ENCODE peak calls at places on chromosome 9, in five cellular contexts. P is mucosa of descending colon, U is fibroblast of lung, Q is RWPE2, N is pancreas. V is an unnamed sample. For H3K9me3, the result is how much of the 10 kb centered on the place peaks cover.

GRCh38 chr9:36995927-36996471 is 38.1 kb downstream of the PAX5 start:
- DNase-seq in Q (no peak), P (peak), U (peak), N (peak), V (peak)

GRCh38 chr9:34089311-34089710 is 37.2 kb downstream of the DCAF12 start:
- DNase-seq in P (no peak), N (no peak), Q (no peak), U (no peak), V (peak)

GRCh38 chr9:3896576-3896975 is 370.8 kb upstream of the RFX3 start:
- DNase-seq in Q (no peak), N (no peak), P (no peak), U (no peak), V (no peak)

GRCh38 chr9:123568691-123569342 is 212.8 kb downstream of the CRB2 start:
- DNase-seq in N (no peak), U (peak), Q (no peak), P (no peak), V (no peak)

GRCh38 chr9:88577736-88578485 is 42.9 kb downstream of the NXNL2 start:
- DNase-seq in Q (no peak), P (no peak), N (no peak), U (no peak), V (no peak)

GRCh38 chr9:124795881-124796415 is 19.0 kb downstream of the OLFML2A start:
- DNase-seq in U (no peak), P (no peak), Q (no peak), N (no peak), V (no peak)

GRCh38 chr9:95133351-95133724 is 184.2 kb downstream of the FANCC start:
- DNase-seq in N (no peak), P (no peak), Q (no peak), U (no peak), V (no peak)

GRCh38 chr9:107422189-107422802 is 67.3 kb downstream of the KLF4 start:
- DNase-seq in U (peak), Q (no peak), N (peak), P (peak), V (peak)

GRCh38 chr9:2291980-2292704 is 277.0 kb downstream of the SMARCA2 start:
- DNase-seq in Q (no peak), N (no peak), P (no peak), U (peak), V (no peak)

GRCh38 chr9:136621734-136622093 is 41.0 kb upstream of the EGFL7 start:
- DNase-seq in U (no peak), Q (no peak), N (peak), P (no peak), V (no peak)

GRCh38 chr9:13857521-13857920 is 456.4 kb downstream of the NFIB start:
- DNase-seq in U (peak), P (no peak), Q (no peak), N (no peak), V (no peak)

GRCh38 chr9:77011973-77012817 is 7.3 kb upstream of the FOXB2 start:
- DNase-seq in N (peak), Q (no peak), P (peak), U (peak), V (peak)

GRCh38 chr9:82082563-82082962 is 94.0 kb downstream of the SPATA31D1 start:
- DNase-seq in P (no peak), N (no peak), U (no peak), Q (no peak), V (no peak)

GRCh38 chr9:38380230-38380871 is 12.2 kb upstream of the ALDH1B1 start:
- DNase-seq in N (no peak), P (no peak), U (no peak), Q (no peak), V (no peak)

GRCh38 chr9:135663857-135664256 is 748 bp downstream of the LCN9 start:
- DNase-seq in P (no peak), N (no peak), U (no peak), Q (no peak), V (peak)

GRCh38 chr9:77779010-77779409 is 130.9 kb upstream of the GNA14 start:
- DNase-seq in Q (no peak), N (no peak), U (no peak), P (no peak), V (no peak)

GRCh38 chr9:108709126-108709525 is 146.7 kb downstream of the ACTL7B start:
- DNase-seq in P (no peak), Q (no peak), U (no peak), N (no peak), V (no peak)

GRCh38 chr9:92804727-92805126 is 40.1 kb upstream of the BICD2 start:
- DNase-seq in Q (no peak), N (no peak), P (no peak), U (no peak), V (no peak)

GRCh38 chr9:35104586-35104985 is 1.7 kb upstream of the STOML2 start:
- DNase-seq in N (no peak), U (no peak), P (no peak), Q (no peak), V (no peak)

GRCh38 chr9:114272739-114273431 is 50.0 kb upstream of the ORM1 start:
- DNase-seq in N (no peak), Q (peak), P (no peak), U (no peak), V (peak)

GRCh38 chr9:75083188-75083976 is 4.6 kb downstream of the NMRK1 start:
- DNase-seq in N (peak), P (peak), Q (no peak), U (no peak), V (no peak)

GRCh38 chr9:31733166-31733565 is 651.3 kb upstream of the ACO1 start:
- DNase-seq in U (no peak), P (no peak), N (no peak), Q (no peak), V (no peak)

GRCh38 chr9:134656334-134657034 is 14.9 kb downstream of the COL5A1 start:
- DNase-seq in U (no peak), N (no peak), Q (no peak), P (peak), V (peak)

GRCh38 chr9:82419827-82420486 is 431.4 kb downstream of the SPATA31D1 start:
- DNase-seq in Q (no peak), N (no peak), U (no peak), P (no peak), V (no peak)

GRCh38 chr9:32783168-32783891 is at the start of gene TMEM215:
- DNase-seq in U (no peak), Q (no peak), P (no peak), N (peak), V (peak)

GRCh38 chr9:21060919-21061561 is 16.7 kb downstream of the IFNB1 start:
- DNase-seq in N (no peak), U (peak), Q (no peak), P (no peak), V (no peak)

GRCh38 chr9:126763130-126763764 is 41.6 kb upstream of the ZBTB43 start:
- DNase-seq in P (no peak), U (no peak), N (no peak), Q (no peak), V (no peak)

GRCh38 chr9:91001146-91001611 is 199.6 kb downstream of the SYK start:
- DNase-seq in N (no peak), U (peak), P (no peak), Q (peak), V (no peak)

GRCh38 chr9:111527347-111527746 is 2.4 kb downstream of the ZNF483 start:
- DNase-seq in U (no peak), P (no peak), Q (no peak), N (no peak), V (no peak)

GRCh38 chr9:93028448-93029006 is 30.0 kb upstream of the SUSD3 start:
- DNase-seq in N (no peak), P (no peak), Q (no peak), U (no peak), V (no peak)

GRCh38 chr9:72476617-72477375 is 44.6 kb upstream of the TMC1 start:
- DNase-seq in U (peak), P (no peak), N (peak), Q (peak), V (no peak)

GRCh38 chr9:8677725-8678124 is 878.1 kb upstream of the DMAC1 start:
- DNase-seq in P (no peak), Q (no peak), N (no peak), U (no peak), V (no peak)

GRCh38 chr9:136625101-136626065 is 37.3 kb upstream of the EGFL7 start:
- DNase-seq in Q (no peak), N (peak), P (peak), U (peak), V (peak)

GRCh38 chr9:13358128-13358527 is 78.6 kb upstream of the MPDZ start:
- DNase-seq in Q (no peak), N (no peak), P (no peak), U (peak), V (no peak)

GRCh38 chr9:90981726-90982125 is 180.1 kb downstream of the SYK start:
- DNase-seq in N (no peak), U (no peak), P (no peak), Q (no peak), V (no peak)

GRCh38 chr9:93588641-93589609 is 12.5 kb downstream of the PHF2 start:
- DNase-seq in Q (no peak), U (no peak), P (no peak), N (no peak), V (no peak)

GRCh38 chr9:108244676-108245075 is 611.1 kb downstream of the ACTL7B start:
- DNase-seq in P (no peak), Q (no peak), N (no peak), U (no peak), V (no peak)

GRCh38 chr9:81559741-81560140 is 129.6 kb downstream of the TLE1 start:
- DNase-seq in N (no peak), U (peak), Q (no peak), P (no peak), V (no peak)

GRCh38 chr9:89367726-89368437 is 49.6 kb downstream of the SECISBP2 start:
- DNase-seq in U (no peak), Q (peak), P (no peak), N (peak), V (no peak)

GRCh38 chr9:125829743-125830142 is 82.6 kb downstream of the PBX3 start:
- DNase-seq in P (no peak), U (peak), Q (no peak), N (no peak), V (peak)

GRCh38 chr9:15438891-15439290 is 16.2 kb downstream of the SNAPC3 start:
- DNase-seq in N (no peak), P (no peak), Q (no peak), U (no peak), V (no peak)

GRCh38 chr9:15444141-15444540 is 21.5 kb downstream of the SNAPC3 start:
- DNase-seq in U (no peak), N (no peak), P (no peak), Q (no peak), V (no peak)
- H3K9me3 ChIP-seq in U (under half), N (under half), P (under half), Q (under half), V (under half)

GRCh38 chr9:129162901-129163670 is 15.0 kb downstream of the IER5L start:
- DNase-seq in P (no peak), N (no peak), U (peak), Q (no peak), V (no peak)

GRCh38 chr9:129162497-129162896 is 15.6 kb downstream of the IER5L start:
- DNase-seq in Q (no peak), U (no peak), N (no peak), P (no peak), V (no peak)

GRCh38 chr9:129163753-129164152 is 14.3 kb downstream of the IER5L start:
- DNase-seq in Q (no peak), U (no peak), P (no peak), N (no peak), V (no peak)

GRCh38 chr9:129161534-129161837 is 16.6 kb downstream of the IER5L start:
- DNase-seq in P (no peak), N (no peak), U (no peak), Q (no peak), V (no peak)

GRCh38 chr9:129160712-129161533 is 17.1 kb downstream of the IER5L start:
- DNase-seq in Q (no peak), U (peak), P (no peak), N (no peak), V (no peak)
- H3K9me3 ChIP-seq in Q (under half), U (under half), P (under half), N (under half), V (under half)

DNA sequence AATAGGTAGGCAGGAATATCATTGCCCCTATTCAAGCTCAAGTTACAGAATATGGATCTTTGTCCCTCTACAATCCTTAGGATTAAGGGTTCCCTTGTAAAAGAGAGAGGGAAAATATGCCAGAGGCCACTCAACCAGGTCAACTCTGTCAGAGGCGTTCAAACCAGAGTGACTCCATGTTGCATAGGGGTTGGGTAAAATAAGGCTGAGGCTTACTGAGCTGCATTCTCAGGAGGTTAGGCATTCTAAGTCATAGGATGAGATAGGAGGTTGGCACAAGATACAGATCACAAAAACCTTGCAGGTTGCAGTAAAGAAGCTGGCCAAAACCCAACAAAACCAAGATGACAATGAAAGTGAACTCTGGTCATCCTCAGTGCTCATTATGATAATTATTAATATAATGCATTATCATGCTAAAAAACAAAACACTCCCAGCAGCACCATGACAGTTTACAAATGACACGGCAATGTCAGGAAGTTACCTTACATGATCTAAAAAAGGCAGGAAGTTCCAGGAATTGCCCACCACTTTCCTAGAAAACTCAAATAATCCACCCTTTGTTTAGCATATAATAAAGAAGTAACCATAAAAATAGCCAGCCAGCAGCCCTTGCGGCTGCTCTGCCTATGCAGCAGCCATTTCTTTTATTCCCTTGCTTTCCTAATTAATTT is 64.8 kb downstream of the ERP44 start:
- DNase-seq in U (no peak), P (no peak), Q (no peak), N (no peak), V (no peak)
- H3K9me3 ChIP-seq in U (under half), P (under half), Q (under half), N (under half), V (under half)

DNA sequence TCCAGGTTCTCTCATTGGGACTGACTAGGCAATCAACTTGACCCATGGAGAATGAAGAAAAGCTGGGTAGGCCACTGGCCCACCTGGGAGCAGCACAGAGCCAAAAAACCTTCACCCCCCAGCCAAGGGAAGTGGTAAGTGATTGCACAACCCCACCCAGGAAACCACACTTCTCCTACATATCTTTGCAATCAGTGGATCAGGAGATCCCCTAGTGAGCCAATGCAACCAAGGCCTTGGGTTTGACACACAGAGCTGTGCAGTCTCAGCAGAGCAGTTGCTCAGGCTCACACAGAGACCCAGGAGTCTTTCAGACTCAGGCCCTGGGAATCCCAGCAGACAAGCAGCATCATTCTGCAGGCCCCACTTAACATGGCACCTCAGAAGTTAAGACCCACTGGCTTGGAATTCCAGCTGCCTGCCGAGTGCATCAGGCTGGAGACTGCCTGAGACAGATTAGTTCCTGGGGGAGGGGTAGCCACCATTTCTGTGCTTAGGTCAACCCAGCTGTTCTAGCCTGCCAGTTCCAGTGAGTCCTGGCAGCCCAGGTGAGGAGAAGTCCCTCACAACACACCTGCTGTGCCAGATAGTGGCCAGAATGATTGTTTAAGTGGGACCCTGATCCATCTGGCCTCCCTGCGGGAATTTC is 136.4 kb downstream of the SAXO1 start:
- DNase-seq in P (no peak), N (no peak), Q (no peak), U (no peak), V (no peak)
- H3K9me3 ChIP-seq in P (under half), N (under half), Q (under half), U (under half), V (under half)

GRCh38 chr9:84849049-84849448 is 179.5 kb downstream of the NTRK2 start:
- DNase-seq in U (no peak), Q (no peak), P (no peak), N (no peak), V (no peak)

GRCh38 chr9:84850830-84851372 is 181.4 kb downstream of the NTRK2 start:
- DNase-seq in Q (no peak), P (no peak), U (no peak), N (no peak), V (no peak)

GRCh38 chr9:84845956-84846355 is 176.4 kb downstream of the NTRK2 start:
- DNase-seq in Q (no peak), P (no peak), N (no peak), U (no peak), V (no peak)

GRCh38 chr9:84843175-84843824 is 173.8 kb downstream of the NTRK2 start:
- DNase-seq in N (no peak), U (no peak), P (peak), Q (no peak), V (no peak)

DNA sequence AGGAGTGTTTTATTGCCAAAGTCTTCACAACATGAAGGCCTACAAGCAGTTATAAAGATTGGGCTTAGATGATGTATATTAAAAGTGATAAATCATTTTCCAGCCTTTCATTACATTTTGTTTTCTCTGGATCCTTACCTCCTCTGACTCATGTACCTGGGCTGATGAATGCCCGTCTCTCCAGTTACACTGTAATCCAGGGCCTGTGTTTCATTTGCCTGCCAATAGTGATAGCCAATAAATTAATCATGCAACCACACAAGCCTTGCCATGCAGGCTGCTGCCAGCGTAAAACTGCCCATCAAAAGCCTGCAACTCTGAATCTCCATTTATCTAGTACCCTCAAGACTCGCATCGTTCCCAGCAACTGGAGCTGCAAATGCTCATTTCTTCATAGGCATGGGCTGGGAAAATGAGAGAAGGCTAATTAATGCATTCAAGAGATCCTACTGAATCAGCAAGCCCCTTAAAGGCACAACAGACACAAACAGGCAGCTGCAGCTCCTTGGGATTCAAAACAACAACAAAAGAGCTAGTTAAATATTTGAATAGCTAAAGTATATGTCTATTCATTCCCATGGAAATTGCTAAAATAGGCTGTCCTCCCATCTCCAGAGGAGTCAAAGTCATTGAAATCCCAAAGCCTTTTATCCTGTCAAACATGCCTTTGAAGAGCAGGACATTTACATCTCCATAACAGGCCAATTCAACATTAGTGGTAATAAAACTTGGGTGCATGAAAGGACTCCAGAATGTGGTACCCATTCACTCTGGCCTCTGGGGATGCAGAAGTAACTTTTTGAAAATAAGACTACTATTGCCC is 177.2 kb downstream of the NTRK2 start:
- DNase-seq in P (no peak), U (no peak), Q (peak), N (no peak), V (no peak)
- H3K9me3 ChIP-seq in P (under half), U (under half), Q (under half), N (under half), V (under half)

GRCh38 chr9:83459830-83460229 is 78.4 kb downstream of the FRMD3 start:
- DNase-seq in Q (no peak), N (no peak), U (no peak), P (no peak), V (no peak)
- H3K9me3 ChIP-seq in Q (under half), N (under half), U (under half), P (under half), V (under half)

DNA sequence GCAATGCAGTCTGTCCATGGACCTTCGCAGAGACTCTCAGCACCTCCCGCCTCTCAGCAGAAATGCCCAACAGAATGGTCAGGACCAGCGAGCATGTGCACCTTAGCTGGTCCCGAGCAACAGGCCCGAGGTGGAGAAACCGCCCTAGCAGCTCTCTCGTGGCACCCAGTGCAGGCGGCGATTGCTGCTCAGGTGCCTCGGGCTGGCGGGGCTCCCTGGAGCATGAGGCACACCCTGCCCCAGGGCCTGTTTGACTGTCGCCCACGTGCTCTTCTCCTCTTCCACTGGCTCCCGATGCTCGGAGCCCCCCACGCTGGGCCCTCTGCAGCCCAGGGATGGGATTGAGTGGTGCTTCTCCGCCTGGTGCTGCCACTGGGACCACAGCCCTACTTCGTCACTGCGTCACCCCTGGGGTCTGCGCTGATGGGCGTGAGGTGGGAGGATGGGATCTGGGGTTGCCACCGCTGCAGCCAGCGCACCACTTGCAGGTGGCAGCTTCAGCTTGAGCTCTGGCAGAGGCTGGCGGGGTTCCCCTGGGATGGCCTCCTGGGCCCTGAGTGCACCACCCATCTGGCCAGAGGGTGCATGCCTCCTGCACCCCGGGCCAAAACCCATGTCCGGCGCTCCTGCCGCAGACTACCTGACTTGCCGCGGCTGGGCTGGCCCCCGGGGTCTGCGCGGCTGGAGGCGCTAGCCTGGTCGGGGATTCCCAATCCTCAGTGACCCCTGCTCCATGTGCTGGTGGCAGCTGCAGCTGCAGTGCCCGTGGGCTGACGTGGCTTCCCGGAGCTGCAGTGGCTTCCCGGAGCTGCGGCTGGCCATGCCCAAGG is 244.2 kb downstream of the FOXD4L6 start:
- DNase-seq in U (no peak), Q (peak), N (peak), P (peak), V (peak)
- H3K9me3 ChIP-seq in U (under half), Q (under half), N (under half), P (half or more), V (under half)

GRCh38 chr9:101409079-101409477 is 10.4 kb downstream of the ZNF189 start:
- DNase-seq in Q (no peak), N (no peak), U (peak), P (no peak), V (no peak)
- H3K9me3 ChIP-seq in Q (under half), N (under half), U (under half), P (half or more), V (half or more)